ENCODE peak calls at places on chromosomes 13 and 19, in ten cellular contexts. D is myocyte; S is T-helper 9 cell; G is stimulated activated CD8-positive, alpha-beta memory T cell treated with anti-CD3 and anti-CD28 coated beads, Interleukin-15, amount 100 ng/mL, for 48 hours; J is dorsolateral prefrontal cortex; K is stimulated activated CD4-positive, alpha-beta T cell treated with anti-CD3 and anti-CD28 coated beads, Interleukin-1b, Interleukin-23, amount 100 ng/mL, for 24 hours; F is CD4-positive, alpha-beta T cell; V is cardiac fibroblast; T is NCI-H460; O is sigmoid colon. X is an unnamed sample.

GRCh38 chr19:23391239-23391638 is 4.0 kb downstream of the ZNF91 start:
- DNase-seq in O (no peak), F (no peak), G (no peak), J (no peak), S (no peak), T (no peak), K (no peak), D (no peak), V (no peak), X (no peak)

GRCh38 chr13:80379245-80379644 is 38.3 kb upstream of the SPRY2 start:
- DNase-seq in F (no peak), T (no peak), G (no peak), K (no peak), V (peak), D (peak), O (no peak), J (no peak), S (no peak), X (peak)

GRCh38 chr19:46202872-46203860 is 26.4 kb upstream of the IGFL1 start:
- DNase-seq in J (no peak), D (peak), F (no peak), O (no peak), G (no peak), K (no peak), S (no peak), T (no peak), V (no peak), X (no peak)

GRCh38 chr13:28408235-28408848 is 86.6 kb downstream of the FLT1 start:
- DNase-seq in O (no peak), F (no peak), J (no peak), V (no peak), S (no peak), D (no peak), G (no peak), K (no peak), T (no peak), X (peak)

GRCh38 chr13:110123041-110123809 is 183.7 kb downstream of the COL4A1 start:
- DNase-seq in O (no peak), V (no peak), K (no peak), G (no peak), T (no peak), D (no peak), J (no peak), S (no peak), F (no peak), X (no peak)

GRCh38 chr13:112115403-112116091 is 48.6 kb downstream of the SOX1 start:
- DNase-seq in S (no peak), V (no peak), G (no peak), D (no peak), O (no peak), F (no peak), T (no peak), K (no peak), J (no peak), X (no peak)

GRCh38 chr19:8155318-8155717 is 5.9 kb upstream of the FBN3 start:
- DNase-seq in J (no peak), S (no peak), F (no peak), G (no peak), D (no peak), K (no peak), O (no peak), T (no peak), V (no peak), X (no peak)

GRCh38 chr13:30715837-30716236 is 19.5 kb upstream of the ALOX5AP start:
- DNase-seq in J (no peak), F (no peak), S (no peak), K (no peak), V (peak), D (no peak), O (no peak), T (no peak), G (no peak), X (no peak)

GRCh38 chr19:6604906-6605305 is 14.0 kb upstream of the CD70 start:
- DNase-seq in K (no peak), J (no peak), V (no peak), G (no peak), S (no peak), F (no peak), D (no peak), T (no peak), O (no peak), X (no peak)

GRCh38 chr19:50475101-50475568 is 1.2 kb upstream of the EMC10 start:
- DNase-seq in J (no peak), D (no peak), F (no peak), T (no peak), K (no peak), G (no peak), S (no peak), O (no peak), V (no peak), X (no peak)

GRCh38 chr19:10871711-10872550 is 578 bp downstream of the CARM1 start:
- DNase-seq in V (no peak), S (no peak), J (no peak), G (peak), O (peak), K (no peak), F (peak), D (peak), T (no peak), X (peak)